ENCODE peak calls at places on chromosomes 2 and 18, in seven cellular contexts. L is NCI-H1105; H is COR-L47; S is effector memory CD4-positive, alpha-beta T cell; O is GM23248; T is PC-9; N is activated naive CD4-positive, alpha-beta T cell. I is an unnamed sample.

GRCh38 chr2:241804326-241805276 is 4.4 kb upstream of the NEU4 start:
- DNase-seq in H (no peak), S (no peak), L (no peak), O (no peak), T (no peak), N (no peak), I (no peak)

GRCh38 chr2:196520610-196521009 is 118.9 kb upstream of the CCDC150 start:
- DNase-seq in T (no peak), L (no peak), S (no peak), H (no peak), N (no peak), O (no peak), I (no peak)

GRCh38 chr2:47767880-47768609 is 14.9 kb upstream of the MSH6 start:
- DNase-seq in O (peak), S (peak), L (peak), N (peak), H (peak), T (peak), I (no peak)

GRCh38 chr18:8499810-8500663 is 109.2 kb upstream of the RAB12 start:
- DNase-seq in N (no peak), S (no peak), O (no peak), L (no peak), H (peak), T (no peak), I (peak)

GRCh38 chr2:73022024-73022568 is 49.4 kb downstream of the SFXN5 start:
- DNase-seq in S (no peak), L (no peak), H (no peak), N (no peak), O (no peak), T (no peak), I (no peak)

GRCh38 chr2:215028231-215028630 is 110.2 kb downstream of the ABCA12 start:
- DNase-seq in S (no peak), L (no peak), N (no peak), O (peak), H (no peak), T (no peak), I (no peak)

GRCh38 chr2:104844813-104845551 is 8.9 kb upstream of the POU3F3 start:
- DNase-seq in T (no peak), S (no peak), O (no peak), L (peak), H (peak), N (no peak), I (no peak)

GRCh38 chr2:132978840-132979239 is 308.8 kb upstream of the LYPD1 start:
- DNase-seq in O (no peak), H (no peak), T (no peak), S (no peak), L (no peak), N (no peak), I (no peak)

GRCh38 chr2:99442837-99443236 is 47.0 kb downstream of the REV1 start:
- DNase-seq in S (no peak), N (no peak), O (peak), H (no peak), T (no peak), L (no peak), I (no peak)

GRCh38 chr2:65049010-65049639 is 7.1 kb upstream of the CEP68 start:
- DNase-seq in L (no peak), S (no peak), H (no peak), T (no peak), N (no peak), O (no peak), I (no peak)

GRCh38 chr2:202113571-202114142 is 40.6 kb downstream of the KIAA2012 start:
- DNase-seq in H (peak), S (no peak), T (no peak), N (no peak), L (no peak), O (peak), I (peak)

GRCh38 chr2:74564222-74564621 is 9.7 kb downstream of the DOK1 start:
- DNase-seq in T (no peak), L (no peak), O (peak), N (no peak), S (no peak), H (no peak), I (no peak)

GRCh38 chr2:190179754-190180312 is 117.3 kb upstream of the MSTN start:
- DNase-seq in N (no peak), H (no peak), S (no peak), L (no peak), T (no peak), O (no peak), I (no peak)

GRCh38 chr2:196079052-196079451 is 10.4 kb upstream of the DNAH7 start:
- DNase-seq in O (peak), L (no peak), S (no peak), T (no peak), H (no peak), N (no peak), I (no peak)

GRCh38 chr2:205646680-205647079 is 35.6 kb upstream of the NRP2 start:
- DNase-seq in S (no peak), T (no peak), L (no peak), O (no peak), N (no peak), H (no peak), I (no peak)

GRCh38 chr2:173235947-173236803 is 118.5 kb upstream of the CDCA7 start:
- DNase-seq in S (no peak), L (no peak), N (no peak), O (no peak), T (no peak), H (no peak), I (no peak)

I was measured in NCI-H446.